ENCODE peak calls at places on chromosomes 12 and 14, in six cellular contexts. B, P, S, O, Q and V are unnamed samples.
A peak's percentile ranks its signal among the peaks of the same experiment; 100 is the strongest.

GRCh38 chr14:31592619-31593018 is 31.4 kb downstream of the NUBPL start:
- DNase-seq in Q (no peak), P (no peak), S (peak; percentile 4), B (no peak), O (no peak), V (no peak)

GRCh38 chr14:89681086-89682018 is 264.3 kb upstream of the FOXN3 start:
- DNase-seq in P (no peak), Q (no peak), B (no peak), O (no peak), S (no peak), V (no peak)

GRCh38 chr12:105977256-105978051 is 161.3 kb downstream of the NUAK1 start:
- DNase-seq in Q (no peak), S (peak; percentile 24), O (no peak), P (no peak), B (no peak), V (no peak)

GRCh38 chr14:51304956-51305355 is 64.9 kb downstream of the TMX1 start:
- DNase-seq in O (no peak), P (peak; percentile 42), Q (no peak), S (peak; percentile 88), B (no peak), V (peak; percentile 87)

GRCh38 chr12:20248646-20249045 is 119.7 kb upstream of the PDE3A start:
- DNase-seq in Q (no peak), B (no peak), S (peak; percentile 1), P (no peak), O (no peak), V (no peak)

GRCh38 chr12:50614167-50614762 is 109.5 kb downstream of the DIP2B start:
- DNase-seq in P (no peak), Q (no peak), B (no peak), S (peak; percentile 91), O (no peak), V (peak; percentile 93)

GRCh38 chr12:15631007-15631715 is 158.0 kb downstream of the EPS8 start:
- DNase-seq in P (no peak), O (no peak), Q (no peak), S (no peak), B (peak; percentile 63), V (no peak)

GRCh38 chr12:15887043-15887817 is 5.0 kb downstream of the STRAP start:
- DNase-seq in B (no peak), Q (no peak), O (no peak), S (no peak), P (no peak), V (no peak)

GRCh38 chr12:124006582-124007170 is 33.7 kb downstream of the ZNF664 start:
- DNase-seq in S (no peak), O (no peak), P (no peak), B (no peak), Q (no peak), V (no peak)